ENCODE peak calls at places on chromosomes 13 and 19, in six cellular contexts. X is cardiac muscle cell, M is body of pancreas, C is neuronal stem cell, Z is SJSA1, S is heart right ventricle. L is an unnamed sample. For H3K4me1, the result is how much of the 10 kb centered on the place peaks cover.

GRCh38 chr19:49684251-49684982 is 5.0 kb upstream of the ADM5 start:
- DNase-seq in C (no peak), X (no peak), S (no peak), Z (no peak), M (no peak), L (peak)

GRCh38 chr13:85512421-85512820 is 286.8 kb downstream of the SLITRK6 start:
- DNase-seq in M (no peak), S (no peak), Z (no peak), C (no peak), X (no peak), L (no peak)

GRCh38 chr13:26021516-26021915 is 30.3 kb downstream of the SHISA2 start:
- DNase-seq in S (no peak), M (no peak), X (no peak), C (no peak), Z (no peak), L (no peak)

GRCh38 chr19:32674153-32674958 is 624 bp downstream of the ANKRD27 start:
- DNase-seq in M (no peak), Z (no peak), C (peak), S (no peak), X (no peak), L (no peak)

GRCh38 chr13:50914848-50915247 is 5.3 kb downstream of the RNASEH2B start:
- DNase-seq in C (no peak), Z (no peak), X (peak), M (no peak), S (no peak), L (no peak)

GRCh38 chr13:33722216-33722900 is 95.6 kb upstream of the RFC3 start:
- DNase-seq in X (peak), C (no peak), Z (no peak), S (no peak), M (no peak), L (peak)

GRCh38 chr19:35673121-35673804 is 6.9 kb downstream of the UPK1A start:
- DNase-seq in Z (peak), C (no peak), S (peak), X (peak), M (peak), L (peak)

GRCh38 chr19:45676851-45677263 is 8.8 kb downstream of the GIPR start:
- DNase-seq in X (no peak), M (peak), S (no peak), Z (no peak), C (no peak), L (peak)

GRCh38 chr19:45712699-45713067 is 18.0 kb downstream of the FBXO46 start:
- DNase-seq in Z (no peak), M (no peak), S (no peak), X (no peak), C (no peak), L (no peak)

GRCh38 chr19:21430674-21431073 is 33.7 kb downstream of the ZNF493 start:
- DNase-seq in X (no peak), Z (no peak), M (no peak), S (no peak), C (no peak), L (no peak)

GRCh38 chr19:21434967-21435544 is 38.1 kb downstream of the ZNF493 start:
- DNase-seq in S (no peak), X (no peak), M (peak), C (no peak), Z (no peak), L (no peak)

GRCh38 chr19:21432590-21432989 is 35.7 kb downstream of the ZNF493 start:
- DNase-seq in S (no peak), X (no peak), M (peak), C (no peak), Z (no peak), L (no peak)

GRCh38 chr19:21439372-21439771 is 42.4 kb downstream of the ZNF493 start:
- DNase-seq in X (peak), M (peak), Z (no peak), S (no peak), C (no peak), L (no peak)

DNA sequence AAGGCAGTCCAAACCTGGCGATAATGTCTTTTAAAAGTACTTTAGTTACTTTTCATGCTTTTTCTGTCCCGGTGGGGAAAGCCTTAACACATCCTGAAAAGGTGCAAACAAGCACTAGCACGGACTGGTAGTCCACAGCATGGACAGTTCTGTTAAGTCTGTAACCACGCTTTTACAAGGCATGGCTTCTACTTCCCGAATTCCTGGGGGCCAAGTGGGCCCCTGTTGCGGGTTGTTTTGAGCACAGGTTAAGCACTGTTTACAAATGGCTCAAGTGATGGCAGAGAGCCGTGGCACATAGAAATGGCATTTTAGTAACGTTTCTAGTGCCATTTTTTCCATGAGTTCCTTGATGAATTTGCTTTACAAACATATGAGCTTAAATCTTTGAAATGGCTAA is 37.6 kb downstream of the ZNF493 start:
- DNase-seq in M (no peak), Z (no peak), X (no peak), C (no peak), S (no peak), L (no peak)
- H3K4me1 ChIP-seq in M (half or more), Z (under half), X (under half), C (under half), S (under half), L (under half)

GRCh38 chr13:93865235-93865634 is 614.2 kb downstream of the DCT start:
- DNase-seq in Z (no peak), X (no peak), S (no peak), M (no peak), C (no peak), L (no peak)
- H3K4me1 ChIP-seq in Z (under half), X (under half), S (under half), M (under half), C (under half), L (under half)

GRCh38 chr13:106530907-106531520 is 4.4 kb downstream of the EFNB2 start:
- DNase-seq in S (no peak), X (no peak), Z (no peak), C (no peak), M (no peak), L (no peak)
- H3K4me1 ChIP-seq in S (under half), X (under half), Z (under half), C (under half), M (under half), L (under half)

GRCh38 chr13:99057310-99057975 is 79.6 kb upstream of the DOCK9 start:
- DNase-seq in C (no peak), S (no peak), M (no peak), X (peak), Z (peak), L (peak)
- H3K4me1 ChIP-seq in C (under half), S (under half), M (under half), X (under half), Z (under half), L (under half)

GRCh38 chr13:113488283-113488682 is 2.2 kb downstream of the DCUN1D2 start:
- DNase-seq in M (no peak), S (no peak), Z (no peak), X (no peak), C (no peak), L (no peak)
- H3K4me1 ChIP-seq in M (under half), S (under half), Z (under half), X (under half), C (under half), L (under half)

DNA sequence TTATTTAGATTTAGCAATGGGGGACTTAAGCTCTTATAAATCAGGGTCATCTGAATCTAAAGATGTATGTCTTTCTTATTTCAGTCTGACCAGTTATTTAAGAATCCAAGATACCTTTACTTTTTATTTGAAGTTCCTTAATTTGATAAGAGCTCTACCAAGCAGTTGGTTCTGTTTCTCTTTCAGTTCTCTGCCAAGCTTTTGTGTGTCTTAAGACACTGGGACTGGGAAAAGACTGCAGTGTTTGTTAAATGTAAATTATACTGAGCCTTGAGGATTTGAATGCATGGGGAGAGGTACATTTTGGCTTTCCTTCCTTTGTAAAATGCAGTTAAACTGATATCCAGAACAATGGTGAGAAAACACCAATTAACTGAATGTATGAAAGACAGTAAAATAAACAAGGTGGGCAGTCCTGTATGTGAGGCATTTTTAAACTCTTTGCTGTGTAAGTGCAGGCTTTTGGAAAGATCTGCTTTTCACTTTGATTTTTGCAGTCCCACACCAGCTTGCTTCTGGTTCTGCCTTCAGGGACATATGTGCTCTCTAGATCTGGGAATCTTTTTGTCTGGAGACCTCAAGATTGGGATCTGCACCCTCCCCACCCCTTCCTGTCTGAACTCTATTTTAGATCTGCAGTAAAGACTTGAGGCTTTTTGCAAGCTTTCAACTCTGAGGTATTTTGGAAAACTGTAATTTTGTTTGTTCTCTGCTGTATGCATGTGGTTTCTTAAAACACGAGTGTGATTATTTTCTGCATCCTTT is 77.6 kb downstream of the LRCH1 start:
- DNase-seq in M (no peak), C (no peak), S (no peak), Z (no peak), X (no peak), L (no peak)
- H3K4me1 ChIP-seq in M (under half), C (under half), S (under half), Z (under half), X (under half), L (under half)